ENCODE peak calls at places on chromosomes 7 and 10, in six cellular contexts. X is left ventricle myocardium inferior, T is testis, B is MCF 10A, V is cardiac fibroblast, A is gastrocnemius medialis. F is an unnamed sample.

GRCh38 chr10:98425511-98426352 is 10.8 kb upstream of the PYROXD2 start:
- DNase-seq in B (peak; percentile 55), X (peak; percentile 40), A (peak; percentile 19), T (peak; percentile 63), V (peak; percentile 49), F (no peak)

GRCh38 chr7:115357213-115357999 is 435.5 kb downstream of the MDFIC start:
- DNase-seq in X (no peak), V (peak; percentile 4), A (no peak), B (no peak), T (no peak), F (no peak)

GRCh38 chr10:4780782-4781181 is 45.2 kb upstream of the AKR1E2 start:
- DNase-seq in X (no peak), B (peak; percentile 64), V (peak; percentile 87), A (no peak), T (no peak), F (no peak)

GRCh38 chr10:122161795-122162194 is 109.3 kb upstream of the BTBD16 start:
- DNase-seq in T (no peak), X (no peak), B (no peak), V (no peak), A (peak; percentile 61), F (no peak)

GRCh38 chr7:155543011-155543881 is 3.1 kb downstream of the CNPY1 start:
- DNase-seq in B (no peak), A (no peak), T (peak; percentile 31), V (peak; percentile 12), X (no peak), F (no peak)

GRCh38 chr7:78514653-78515052 is 716.1 kb downstream of the PHTF2 start:
- DNase-seq in A (no peak), X (no peak), B (no peak), T (no peak), V (no peak), F (no peak)

GRCh38 chr10:121580276-121581116 is 17.7 kb downstream of the FGFR2 start:
- DNase-seq in V (no peak), B (no peak), T (no peak), A (no peak), X (no peak), F (no peak)

GRCh38 chr7:120273476-120273975 is 551 bp downstream of the KCND2 start:
- DNase-seq in T (peak; percentile 78), B (no peak), X (peak; percentile 12), V (peak; percentile 43), A (no peak), F (no peak)

GRCh38 chr7:55409474-55410225 is 44.5 kb downstream of the LANCL2 start:
- DNase-seq in B (no peak), T (no peak), A (no peak), V (no peak), X (no peak), F (no peak)

GRCh38 chr7:112792431-112792830 is 2.2 kb upstream of the TMEM168 start:
- DNase-seq in A (no peak), T (no peak), X (no peak), B (no peak), V (no peak), F (no peak)

GRCh38 chr7:130845581-130846085 is 111.6 kb upstream of the KLF14 start:
- DNase-seq in A (no peak), B (peak; percentile 59), X (no peak), T (no peak), V (peak; percentile 65), F (no peak)

GRCh38 chr7:158973440-158973839 is 117.1 kb downstream of the DYNC2I1 start:
- DNase-seq in A (no peak), V (peak; percentile 41), X (peak; percentile 45), B (peak; percentile 57), T (peak; percentile 57), F (no peak)

GRCh38 chr10:97361050-97361901 is 26.7 kb upstream of the FRAT2 start:
- DNase-seq in V (peak; percentile 13), B (no peak), T (no peak), A (no peak), X (no peak), F (no peak)

GRCh38 chr10:71323407-71323806 is 4.3 kb downstream of the SLC29A3 start:
- DNase-seq in X (no peak), T (no peak), B (peak; percentile 27), A (no peak), V (peak; percentile 24), F (no peak)

GRCh38 chr7:23970193-23970592 is 260.2 kb downstream of the STK31 start:
- DNase-seq in V (no peak), X (no peak), B (no peak), T (no peak), A (no peak), F (no peak)

GRCh38 chr7:151452141-151452571 is 12.2 kb upstream of the CRYGN start:
- DNase-seq in T (no peak), A (peak; percentile 7), V (no peak), X (no peak), B (no peak), F (no peak)

GRCh38 chr10:100327007-100327700 is 2.9 kb downstream of the PKD2L1 start:
- DNase-seq in X (no peak), B (no peak), T (no peak), V (peak; percentile 38), A (peak; percentile 41), F (peak; percentile 50)

GRCh38 chr10:15842493-15843169 is 17.7 kb downstream of the MINDY3 start:
- DNase-seq in T (no peak), X (no peak), A (no peak), B (peak; percentile 50), V (peak; percentile 63), F (no peak)

GRCh38 chr7:130650616-130651015 is 17.9 kb downstream of the COPG2 start:
- DNase-seq in V (peak; percentile 52), T (no peak), A (no peak), X (no peak), B (no peak), F (no peak)

GRCh38 chr10:100826983-100827818 is 81.8 kb downstream of the PAX2 start:
- DNase-seq in X (no peak), A (no peak), T (peak; percentile 55), V (no peak), B (no peak), F (peak; percentile 52)

GRCh38 chr10:92696606-92697383 is 7.0 kb downstream of the HHEX start:
- DNase-seq in A (no peak), B (no peak), T (no peak), X (no peak), V (no peak), F (no peak)
- TF ChIP-seq CTCF in A (no peak), B (no peak), T (no peak), X (no peak), V (no peak), F (no peak)

DNA sequence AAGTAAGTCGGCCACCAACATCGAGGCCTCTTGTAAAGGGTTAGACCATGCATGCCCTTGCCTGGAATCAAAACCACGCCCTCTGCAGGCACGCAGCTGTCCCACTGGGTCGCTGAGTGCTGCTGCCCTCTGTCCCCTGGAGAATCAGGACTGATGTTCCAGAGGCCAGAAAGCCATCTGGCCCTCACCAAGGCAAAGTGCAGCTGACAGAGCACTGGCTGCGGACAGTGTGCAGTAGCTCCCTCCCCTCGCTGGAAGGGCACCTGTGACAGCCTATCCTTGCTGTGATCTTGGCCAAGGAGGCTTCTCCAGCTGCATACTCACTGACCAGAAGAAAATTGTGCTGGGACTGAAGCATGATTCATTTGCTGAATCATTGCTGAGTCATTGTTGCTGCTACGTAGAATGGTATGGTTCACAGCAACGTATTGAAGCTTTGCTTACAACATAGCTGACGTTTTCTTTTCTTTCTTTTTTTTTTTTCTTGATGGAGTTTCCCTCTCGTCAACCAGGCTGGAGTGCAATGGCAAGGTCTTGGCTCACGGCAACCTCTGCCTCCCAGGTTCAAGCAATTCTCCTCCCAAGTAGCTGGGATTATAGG is 30.4 kb downstream of the DDC start:
- DNase-seq in T (no peak), A (peak; percentile 52), V (peak; percentile 96), X (no peak), B (peak; percentile 96), F (no peak)
- TF ChIP-seq CTCF in T (no peak), A (no peak), V (no peak), X (no peak), B (no peak), F (no peak)

GRCh38 chr7:125316451-125316850 is 386.8 kb upstream of the POT1 start:
- DNase-seq in A (no peak), X (no peak), B (peak; percentile 61), V (peak; percentile 26), T (peak; percentile 31), F (no peak)
- TF ChIP-seq CTCF in A (no peak), X (no peak), B (peak; percentile 29), V (no peak), T (no peak), F (no peak)

GRCh38 chr10:120580651-120581259 is 123.7 kb downstream of the PLPP4 start:
- DNase-seq in B (no peak), T (no peak), A (no peak), V (peak; percentile 3), X (no peak), F (no peak)

GRCh38 chr10:120575411-120575810 is 118.4 kb downstream of the PLPP4 start:
- DNase-seq in X (no peak), V (no peak), B (no peak), T (no peak), A (no peak), F (no peak)

GRCh38 chr10:120578123-120578522 is 121.1 kb downstream of the PLPP4 start:
- DNase-seq in V (no peak), X (no peak), B (no peak), T (no peak), A (no peak), F (no peak)

GRCh38 chr10:120581496-120581895 is 124.5 kb downstream of the PLPP4 start:
- DNase-seq in V (no peak), T (no peak), X (no peak), A (no peak), B (peak; percentile 36), F (no peak)

GRCh38 chr10:120578890-120579289 is 121.9 kb downstream of the PLPP4 start:
- DNase-seq in B (no peak), A (no peak), V (no peak), T (no peak), X (no peak), F (no peak)
- TF ChIP-seq CTCF in B (no peak), A (no peak), V (no peak), T (no peak), X (no peak), F (no peak)

GRCh38 chr10:68957654-68958053 is 1.7 kb downstream of the DDX21 start:
- DNase-seq in B (peak; percentile 27), T (no peak), A (no peak), V (peak; percentile 51), X (no peak), F (no peak)

GRCh38 chr10:68954904-68955303 is 1.1 kb upstream of the DDX21 start:
- DNase-seq in B (no peak), A (no peak), X (no peak), V (no peak), T (no peak), F (no peak)

GRCh38 chr10:68955786-68956532 is at the start of gene DDX21:
- DNase-seq in V (peak; percentile 93), T (peak; percentile 95), X (peak; percentile 86), B (peak; percentile 93), A (peak; percentile 82), F (peak; percentile 79)

GRCh38 chr10:68955414-68955785 is 570 bp upstream of the DDX21 start:
- DNase-seq in A (no peak), T (no peak), X (no peak), B (no peak), V (no peak), F (no peak)

DNA sequence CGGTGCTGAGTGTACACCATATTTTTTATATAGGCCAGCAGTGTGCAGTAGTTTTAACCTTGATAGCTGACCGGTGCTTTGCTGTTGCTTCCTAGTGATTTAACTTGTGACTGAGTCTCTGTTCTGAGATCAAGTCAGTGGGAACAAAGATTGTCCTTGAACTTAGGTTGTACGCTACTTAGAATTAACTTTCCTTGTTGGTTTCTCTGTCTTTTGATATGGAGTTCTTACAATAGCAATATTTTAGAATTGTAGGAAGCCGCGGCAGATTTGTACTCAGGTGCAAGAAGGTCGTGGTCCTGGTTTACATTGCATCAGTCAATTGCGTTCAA is 1.3 kb downstream of the DDX21 start:
- DNase-seq in T (no peak), A (no peak), X (no peak), B (no peak), V (no peak), F (no peak)
- TF ChIP-seq CTCF in T (no peak), A (no peak), X (no peak), B (no peak), V (no peak), F (no peak)

F was measured in activated B cell treated with CpG ODN at 0.5 μM for 24 hours.